ENCODE peak calls at places on chromosomes 2 and 18, in six cellular contexts. D, L, Z, B, F and P are unnamed samples.

GRCh38 chr2:10413488-10413887 is 34.6 kb downstream of the ODC1 start:
- DNase-seq in Z (no peak), B (no peak), L (no peak), D (no peak), F (no peak), P (no peak)

GRCh38 chr2:177758591-177759371 is 313.8 kb downstream of the PDE11A start:
- DNase-seq in L (no peak), F (peak), D (no peak), B (no peak), Z (no peak), P (no peak)

GRCh38 chr2:48545244-48545643 is 15.3 kb downstream of the STON1 start:
- DNase-seq in B (no peak), Z (no peak), F (no peak), D (no peak), L (no peak), P (no peak)

GRCh38 chr18:11989966-11990380 is 8.7 kb downstream of the IMPA2 start:
- DNase-seq in B (no peak), Z (no peak), D (no peak), F (no peak), L (peak), P (no peak)

GRCh38 chr18:58714821-58715220 is 43.6 kb downstream of the MALT1 start:
- DNase-seq in L (no peak), Z (no peak), B (no peak), F (no peak), D (no peak), P (no peak)

GRCh38 chr2:208189782-208190181 is at the start of gene C2orf80:
- DNase-seq in B (no peak), L (no peak), F (no peak), D (no peak), Z (no peak), P (no peak)

GRCh38 chr2:34242741-34243123 is 643.6 kb upstream of the FAM98A start:
- DNase-seq in F (no peak), L (no peak), D (peak), Z (no peak), B (no peak), P (no peak)

GRCh38 chr2:11481789-11482472 is 16.0 kb upstream of the E2F6 start:
- DNase-seq in D (no peak), L (no peak), B (no peak), F (no peak), Z (no peak), P (no peak)

GRCh38 chr2:179612108-179612507 is 249.3 kb downstream of the ZNF385B start:
- DNase-seq in D (no peak), F (no peak), B (peak), Z (no peak), L (no peak), P (no peak)

GRCh38 chr2:159234868-159235267 is 51.6 kb downstream of the WDSUB1 start:
- DNase-seq in D (no peak), F (no peak), B (no peak), L (no peak), Z (no peak), P (no peak)
- TF ChIP-seq CTCF in D (no peak), F (no peak), B (no peak), L (no peak), Z (no peak), P (no peak)

DNA sequence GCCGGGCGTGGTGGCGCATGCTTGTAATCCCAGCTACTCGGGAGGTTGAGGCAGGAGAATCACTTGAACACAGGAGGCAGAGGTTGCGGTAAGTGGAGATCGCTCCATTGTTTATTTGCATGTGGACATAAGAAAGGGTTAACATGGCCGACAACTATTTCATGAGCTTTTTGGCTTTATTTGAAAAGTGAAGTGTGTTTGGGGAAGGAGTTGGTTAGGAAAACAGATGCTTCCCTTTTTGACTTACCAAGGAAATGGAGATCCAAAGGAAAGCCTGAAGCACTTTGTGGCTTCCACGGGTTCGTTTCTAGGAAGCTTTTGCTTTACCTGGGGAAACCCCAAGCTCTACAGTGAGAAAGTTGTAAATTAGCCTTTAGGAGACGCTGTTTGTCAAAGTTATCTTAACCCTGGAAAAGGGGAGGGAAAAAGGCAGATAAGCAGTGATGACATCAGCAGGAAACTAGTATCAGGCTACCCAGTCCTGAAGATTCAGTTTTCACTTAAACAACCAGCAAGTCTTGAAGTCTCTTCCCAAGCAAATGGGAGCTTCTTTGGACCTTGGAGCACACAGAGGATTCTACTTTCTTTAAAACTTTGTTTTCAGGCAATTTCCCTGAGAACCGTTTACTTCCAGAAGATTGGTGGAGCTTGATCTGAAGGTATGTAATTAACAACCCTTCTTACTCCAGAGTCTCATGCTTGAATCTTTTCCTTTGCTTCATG is at the start of gene CASP10:
- DNase-seq in F (peak), D (peak), L (no peak), Z (no peak), B (no peak), P (no peak)
- TF ChIP-seq CTCF in F (peak), D (peak), L (no peak), Z (no peak), B (peak), P (no peak)

GRCh38 chr2:42386684-42387083 is 25.7 kb upstream of the COX7A2L start:
- DNase-seq in L (no peak), Z (no peak), B (no peak), F (no peak), D (no peak), P (no peak)
- TF ChIP-seq CTCF in L (no peak), Z (no peak), B (peak), F (no peak), D (peak), P (no peak)

DNA sequence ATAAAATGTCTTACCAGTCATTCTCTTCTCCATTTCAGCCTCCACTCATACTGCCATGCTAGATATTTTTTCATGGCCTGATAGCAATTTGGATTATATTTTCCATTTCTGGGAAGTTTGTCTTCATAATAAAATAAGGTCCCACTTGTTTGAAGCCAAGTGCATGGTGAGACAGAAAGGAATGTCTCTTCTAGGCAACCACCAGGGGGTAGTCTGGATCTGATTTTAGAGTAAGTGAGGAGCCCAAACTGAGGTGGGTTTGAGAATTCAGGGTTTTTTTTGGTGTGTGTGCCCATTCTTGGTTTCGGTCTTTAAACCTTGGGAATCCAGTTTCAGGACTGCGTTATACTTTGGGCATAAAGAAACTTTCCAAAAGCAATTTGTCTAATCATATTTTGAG is 315.5 kb downstream of the RPRM start:
- DNase-seq in L (no peak), D (peak), B (no peak), Z (no peak), F (no peak), P (peak)
- TF ChIP-seq CTCF in L (peak), D (peak), B (no peak), Z (no peak), F (no peak), P (peak)

GRCh38 chr18:68925268-68925667 is 127.4 kb downstream of the CCDC102B start:
- DNase-seq in Z (no peak), B (no peak), F (no peak), D (no peak), L (no peak), P (no peak)
- TF ChIP-seq CTCF in Z (no peak), B (peak), F (no peak), D (peak), L (no peak), P (peak)

GRCh38 chr2:21362101-21362500 is 238.3 kb downstream of the TDRD15 start:
- DNase-seq in D (no peak), B (no peak), L (no peak), F (no peak), Z (no peak), P (no peak)

GRCh38 chr2:21367421-21367820 is 243.7 kb downstream of the TDRD15 start:
- DNase-seq in F (no peak), D (no peak), Z (no peak), B (no peak), L (no peak), P (no peak)

GRCh38 chr2:21361406-21361805 is 237.6 kb downstream of the TDRD15 start:
- DNase-seq in D (no peak), L (no peak), F (no peak), Z (no peak), B (no peak), P (no peak)

GRCh38 chr2:21358971-21359370 is 235.2 kb downstream of the TDRD15 start:
- DNase-seq in L (no peak), B (no peak), F (no peak), D (no peak), Z (no peak), P (no peak)

GRCh38 chr2:21363364-21363763 is 239.6 kb downstream of the TDRD15 start:
- DNase-seq in B (no peak), L (no peak), Z (no peak), D (no peak), F (no peak), P (no peak)
- TF ChIP-seq CTCF in B (peak), L (no peak), Z (no peak), D (peak), F (no peak), P (no peak)

DNA sequence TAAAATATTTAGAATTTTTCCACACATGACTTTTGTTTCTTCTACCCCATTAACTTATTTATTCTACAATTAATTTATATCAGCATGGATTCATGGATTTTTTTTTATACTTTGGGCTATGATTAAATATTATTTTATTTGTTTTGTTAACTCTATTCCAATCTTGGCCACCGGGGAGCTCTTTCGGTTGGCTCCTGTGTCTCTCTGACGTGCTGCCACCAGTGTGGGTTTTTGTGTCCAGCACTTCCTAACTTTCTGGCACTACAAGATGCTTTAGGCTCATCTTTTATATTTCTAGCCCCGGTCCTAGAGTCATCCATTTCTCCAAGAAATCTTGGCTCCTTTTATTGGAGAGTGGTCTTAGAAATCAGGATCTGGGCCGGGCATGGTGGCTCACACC is 18.9 kb downstream of the AQP12B start:
- DNase-seq in Z (no peak), F (no peak), L (peak), D (no peak), B (no peak), P (no peak)
- TF ChIP-seq CTCF in Z (no peak), F (no peak), L (no peak), D (no peak), B (no peak), P (no peak)

GRCh38 chr2:12755384-12755783 is 38.6 kb downstream of the TRIB2 start:
- DNase-seq in B (no peak), F (peak), Z (no peak), D (no peak), L (no peak), P (no peak)

GRCh38 chr2:12754643-12755042 is 37.9 kb downstream of the TRIB2 start:
- DNase-seq in B (no peak), F (no peak), Z (no peak), D (no peak), L (no peak), P (no peak)

GRCh38 chr2:12750166-12750905 is 33.6 kb downstream of the TRIB2 start:
- DNase-seq in B (no peak), F (no peak), Z (no peak), D (no peak), L (no peak), P (no peak)
- TF ChIP-seq CTCF in B (no peak), F (no peak), Z (no peak), D (no peak), L (no peak), P (no peak)

GRCh38 chr2:214079032-214079431 is 331.8 kb upstream of the VWC2L start:
- DNase-seq in B (no peak), F (no peak), L (no peak), Z (no peak), D (no peak), P (no peak)
- TF ChIP-seq CTCF in B (no peak), F (no peak), L (no peak), Z (no peak), D (no peak), P (peak)